ENCODE peak calls at places on chromosomes 13 and 19, in seven cellular contexts. J is endothelial cell of umbilical vein, C is sigmoid colon, K is Peyer's patch, D is HCT116, I is uterus, Q is transverse colon. Y is an unnamed sample.

GRCh38 chr19:10848208-10848843 is at the start of gene C19orf38:
- DNase-seq in J (no peak), C (no peak), K (no peak), D (no peak), I (no peak), Q (no peak), Y (no peak)

GRCh38 chr13:35957996-35958395 is 173.2 kb downstream of the DCLK1 start:
- DNase-seq in J (no peak), C (no peak), K (no peak), D (no peak), I (no peak), Q (no peak), Y (no peak)

GRCh38 chr13:37476874-37477273 is 121.7 kb downstream of the POSTN start:
- DNase-seq in J (no peak), C (no peak), K (no peak), D (no peak), I (no peak), Q (no peak), Y (no peak)

GRCh38 chr13:26254583-26255102 is 714 bp downstream of the CDK8 start:
- DNase-seq in J (peak), C (peak), K (peak), D (no peak), I (peak), Q (peak), Y (peak)

GRCh38 chr13:32883501-32883900 is 132.7 kb upstream of the KL start:
- DNase-seq in J (no peak), C (no peak), K (no peak), D (no peak), I (peak), Q (no peak), Y (peak)

GRCh38 chr13:60182907-60183306 is 19.2 kb upstream of the DIAPH3 start:
- DNase-seq in J (no peak), C (no peak), K (no peak), D (no peak), I (no peak), Q (no peak), Y (no peak)

GRCh38 chr19:33795370-33796163 is 1.1 kb upstream of the KCTD15 start:
- DNase-seq in J (peak), C (peak), K (peak), D (no peak), I (peak), Q (peak), Y (peak)

GRCh38 chr13:43935878-43936277 is 56.2 kb downstream of the LACC1 start:
- DNase-seq in J (no peak), C (no peak), K (no peak), D (no peak), I (no peak), Q (no peak), Y (no peak)

GRCh38 chr19:58261968-58262921 is 16.5 kb upstream of the ZNF8 start:
- DNase-seq in J (no peak), C (no peak), K (no peak), D (no peak), I (no peak), Q (no peak), Y (no peak)

GRCh38 chr19:294819-295686 is 3.9 kb upstream of the PLPP2 start:
- DNase-seq in J (no peak), C (no peak), K (peak), D (no peak), I (peak), Q (peak), Y (no peak)

GRCh38 chr13:20495087-20496023 is 30.3 kb downstream of the CRYL1 start:
- DNase-seq in J (peak), C (no peak), K (no peak), D (peak), I (peak), Q (peak), Y (peak)

GRCh38 chr19:29515706-29516357 is 10.0 kb upstream of the VSTM2B start:
- DNase-seq in J (no peak), C (no peak), K (peak), D (no peak), I (no peak), Q (no peak), Y (no peak)

GRCh38 chr13:42492372-42492920 is 81.5 kb upstream of the TNFSF11 start:
- DNase-seq in J (no peak), C (no peak), K (no peak), D (no peak), I (no peak), Q (no peak), Y (no peak)

GRCh38 chr13:77207943-77208342 is 119.0 kb downstream of the MYCBP2 start:
- DNase-seq in J (peak), C (no peak), K (no peak), D (no peak), I (no peak), Q (no peak), Y (no peak)

GRCh38 chr19:940591-941291 is 14.9 kb downstream of the ARID3A start:
- DNase-seq in J (peak), C (peak), K (peak), D (no peak), I (peak), Q (peak), Y (peak)

GRCh38 chr19:54137913-54138776 is 583 bp downstream of the CNOT3 start:
- DNase-seq in J (no peak), C (no peak), K (no peak), D (no peak), I (no peak), Q (peak), Y (no peak)

GRCh38 chr13:44470623-44471562 is 97.3 kb downstream of the SERP2 start:
- DNase-seq in J (peak), C (no peak), K (no peak), D (peak), I (no peak), Q (no peak), Y (no peak)

GRCh38 chr13:65999441-65999840 is 1230.7 kb downstream of the PCDH9 start:
- DNase-seq in J (no peak), C (no peak), K (no peak), D (no peak), I (no peak), Q (no peak), Y (no peak)

GRCh38 chr19:18053571-18054219 is 33.0 kb downstream of the IL12RB1 start:
- DNase-seq in J (no peak), C (no peak), K (no peak), D (no peak), I (no peak), Q (no peak), Y (no peak)

GRCh38 chr13:112879283-112879833 is 89.7 kb upstream of the MCF2L start:
- DNase-seq in J (no peak), C (peak), K (peak), D (no peak), I (no peak), Q (no peak), Y (no peak)

GRCh38 chr19:2167896-2168618 is 4.3 kb downstream of the DOT1L start:
- DNase-seq in J (peak), C (peak), K (peak), D (no peak), I (peak), Q (peak), Y (no peak)

DNA sequence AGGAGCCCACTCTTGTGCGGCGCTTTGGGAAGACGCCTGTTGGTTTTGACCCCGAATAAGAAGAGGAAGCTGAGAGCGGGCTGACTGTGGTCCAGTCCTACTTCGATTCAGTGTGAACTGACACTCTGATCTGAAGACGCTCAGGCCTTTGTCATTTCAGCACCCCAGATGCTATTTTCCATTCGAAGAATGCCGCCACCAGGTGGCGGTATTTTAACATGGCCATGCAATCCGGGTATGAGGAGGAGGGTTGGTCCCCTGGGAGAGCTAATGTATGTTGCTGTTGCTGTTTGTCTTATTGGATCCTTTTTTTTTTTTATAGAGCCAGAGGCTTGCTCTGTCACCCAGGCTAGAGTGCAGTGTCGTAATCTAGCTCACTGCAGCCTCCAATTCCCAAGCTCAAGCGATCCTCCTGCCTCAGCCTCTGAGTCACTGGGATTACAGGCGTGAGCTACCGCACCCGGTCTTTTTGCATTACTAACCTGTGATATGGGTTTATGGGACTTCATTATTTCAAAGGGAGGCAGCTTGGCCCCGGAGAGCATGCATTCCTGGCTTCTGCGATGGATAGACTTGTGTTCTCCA is 803 bp upstream of the TIMM44 start:
- DNase-seq in J (peak), C (peak), K (peak), D (peak), I (peak), Q (peak), Y (peak)
- TF ChIP-seq POLR2A in J (peak), C (no peak), K (no peak), D (no peak), I (no peak), Q (no peak), Y (no peak)

DNA sequence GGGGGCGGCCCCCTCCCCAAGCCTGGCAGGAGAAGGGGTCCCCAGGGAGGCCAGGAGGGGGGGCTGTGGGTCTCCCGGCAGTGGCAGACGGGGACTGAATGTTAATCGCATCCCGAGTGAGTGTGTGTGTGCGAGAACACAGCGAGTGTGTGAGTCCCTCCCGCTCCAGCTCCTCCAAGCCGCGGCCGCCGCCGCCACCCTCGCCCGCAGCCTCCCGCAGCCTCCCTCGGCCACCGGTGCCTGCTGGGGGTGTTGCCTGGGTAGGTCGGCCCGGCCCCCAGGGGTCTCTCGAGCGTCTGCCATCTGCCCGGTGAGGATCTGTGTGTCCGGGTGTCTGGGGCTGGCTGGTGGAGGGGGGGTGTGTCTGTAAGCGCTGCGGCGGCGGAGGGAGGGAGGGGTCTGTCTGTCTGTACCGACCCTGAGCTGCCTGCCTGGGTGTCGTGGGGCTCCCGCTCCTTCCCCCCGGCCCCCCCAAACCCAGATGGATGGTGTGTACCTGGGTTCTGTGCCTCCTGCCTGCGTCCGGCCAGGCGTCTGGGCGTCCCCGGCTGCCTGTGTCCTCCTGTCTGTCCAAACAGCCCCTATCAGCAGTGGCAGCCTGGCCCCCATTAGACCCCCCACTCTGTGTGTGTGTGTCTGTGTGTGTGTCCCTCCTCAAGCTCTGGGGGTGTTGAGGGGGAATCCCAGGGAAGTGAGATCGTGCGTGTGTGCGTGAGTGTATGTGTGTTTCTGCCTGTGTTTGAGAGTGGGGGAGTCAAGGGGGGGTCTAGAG is at the start of gene GRIN2D:
- DNase-seq in J (peak), C (peak), K (peak), D (no peak), I (no peak), Q (peak), Y (no peak)
- H3K4me3 ChIP-seq in J (no peak), C (no peak), K (no peak), D (peak), I (no peak), Q (peak), Y (no peak)

GRCh38 chr19:41322451-41322850 is 12.5 kb downstream of the CCDC97 start:
- DNase-seq in J (no peak), C (no peak), K (no peak), D (no peak), I (peak), Q (no peak), Y (no peak)
- H3K27ac ChIP-seq in J (peak), C (peak), K (peak), D (no peak), I (peak), Q (peak), Y (peak)

DNA sequence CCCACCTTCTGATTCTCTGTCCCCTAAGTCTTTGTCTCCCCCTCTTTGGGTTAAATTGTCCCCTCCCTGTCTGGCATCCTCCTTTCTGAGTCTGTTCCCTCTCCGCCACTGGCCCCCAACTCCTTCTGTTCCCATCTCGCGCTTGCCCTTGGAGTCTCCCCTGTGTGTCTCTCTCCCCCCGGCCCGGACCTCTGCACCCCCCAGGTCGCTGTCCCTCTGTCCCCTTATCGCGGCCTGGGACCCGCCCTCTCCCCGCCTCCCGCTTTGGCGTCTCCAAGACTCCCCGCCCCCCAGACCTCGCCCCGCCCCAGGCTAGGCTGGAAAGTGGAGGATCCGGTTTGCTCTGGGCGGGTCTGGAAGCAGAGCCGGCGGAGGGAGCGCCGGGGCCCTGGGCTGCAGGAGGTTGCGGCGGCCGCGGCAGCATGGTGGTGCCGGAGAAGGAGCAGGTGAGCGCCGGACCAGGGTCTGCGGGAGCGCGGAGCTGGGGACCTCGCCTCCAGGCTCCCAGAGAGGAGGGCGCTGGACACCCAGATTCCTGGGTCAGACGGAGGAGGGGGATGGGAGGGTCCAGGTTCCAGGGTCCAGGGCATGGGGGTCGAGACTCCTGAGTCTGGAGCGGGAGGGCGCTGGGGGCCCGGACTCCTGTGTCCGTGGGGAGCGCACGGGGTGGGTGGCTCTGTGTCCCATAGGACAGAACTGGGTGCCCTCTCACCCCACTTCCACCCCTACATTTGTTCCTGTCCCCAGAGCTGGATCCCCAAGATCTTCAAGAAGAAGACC is at the start of gene TRPM4:
- DNase-seq in J (peak), C (peak), K (peak), D (peak), I (peak), Q (peak), Y (peak)
- TF ChIP-seq POLR2A in J (peak), C (peak), K (peak), D (peak), I (peak), Q (peak), Y (no peak)

DNA sequence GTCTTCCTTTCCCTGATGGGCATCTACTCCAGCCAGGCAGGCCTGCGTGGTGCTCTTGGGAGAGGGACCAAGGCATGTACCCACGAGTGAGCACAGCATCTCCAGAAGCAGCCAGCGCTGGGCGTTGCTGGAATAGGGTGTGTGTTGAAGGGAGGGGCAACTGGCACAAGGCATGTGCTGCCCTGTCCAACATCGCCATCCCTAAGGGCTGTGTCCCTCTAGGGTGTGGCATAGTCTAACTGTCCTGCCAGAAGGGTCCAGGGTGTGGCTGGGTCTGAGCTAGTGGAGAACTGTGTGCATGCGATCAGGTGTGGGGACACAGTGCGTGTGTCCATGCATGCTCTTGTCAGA is 2.8 kb downstream of the NOTCH3 start:
- DNase-seq in J (no peak), C (no peak), K (no peak), D (no peak), I (no peak), Q (peak), Y (no peak)
- H3K4me3 ChIP-seq in J (no peak), C (no peak), K (no peak), D (no peak), I (no peak), Q (no peak), Y (no peak)

GRCh38 chr19:46499692-46500091 is 4.0 kb upstream of the PNMA8B start:
- DNase-seq in J (no peak), C (no peak), K (no peak), D (no peak), I (no peak), Q (no peak), Y (no peak)

GRCh38 chr19:46502891-46503290 is 7.2 kb upstream of the PNMA8B start:
- DNase-seq in J (no peak), C (no peak), K (no peak), D (no peak), I (no peak), Q (no peak), Y (no peak)

GRCh38 chr19:46508206-46508605 is 12.5 kb upstream of the PNMA8B start:
- DNase-seq in J (no peak), C (no peak), K (no peak), D (no peak), I (no peak), Q (no peak), Y (no peak)

GRCh38 chr19:46503848-46504453 is 8.3 kb upstream of the PNMA8B start:
- DNase-seq in J (no peak), C (no peak), K (no peak), D (no peak), I (no peak), Q (no peak), Y (no peak)
- H3K27ac ChIP-seq in J (no peak), C (no peak), K (no peak), D (no peak), I (no peak), Q (no peak), Y (no peak)

GRCh38 chr13:52922961-52923360 is 74.5 kb upstream of the PCDH8 start:
- DNase-seq in J (no peak), C (no peak), K (no peak), D (no peak), I (no peak), Q (no peak), Y (no peak)

GRCh38 chr13:52924241-52925148 is 76.1 kb upstream of the PCDH8 start:
- DNase-seq in J (no peak), C (no peak), K (no peak), D (no peak), I (no peak), Q (no peak), Y (no peak)

GRCh38 chr13:52926971-52927370 is 78.5 kb upstream of the PCDH8 start:
- DNase-seq in J (no peak), C (no peak), K (no peak), D (no peak), I (no peak), Q (no peak), Y (no peak)

GRCh38 chr13:52925775-52926285 is 77.4 kb upstream of the PCDH8 start:
- DNase-seq in J (no peak), C (no peak), K (no peak), D (no peak), I (no peak), Q (no peak), Y (no peak)

DNA sequence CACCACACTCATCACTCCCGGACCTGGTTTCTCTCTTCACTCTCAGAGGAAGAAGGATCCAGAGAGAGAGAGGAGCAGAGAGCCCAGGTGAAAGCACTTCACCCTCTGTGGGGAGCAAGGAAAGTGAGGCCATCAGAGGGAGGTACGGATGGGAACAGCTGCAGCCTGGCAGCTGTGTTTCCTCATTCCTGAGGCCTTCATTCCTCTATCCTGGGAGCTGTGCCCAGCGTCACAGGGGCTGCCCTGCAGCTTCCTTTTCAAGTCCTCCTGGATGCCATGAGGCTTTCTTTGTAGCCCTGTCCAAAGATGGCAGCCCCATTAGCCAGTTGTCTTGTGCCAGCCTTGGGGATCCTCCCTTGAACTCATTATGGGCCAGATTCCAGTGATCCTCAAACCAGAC is 76.8 kb upstream of the PCDH8 start:
- DNase-seq in J (no peak), C (no peak), K (no peak), D (no peak), I (no peak), Q (no peak), Y (no peak)
- TF ChIP-seq POLR2A in J (no peak), C (no peak), K (no peak), D (no peak), I (no peak), Q (no peak), Y (no peak)

DNA sequence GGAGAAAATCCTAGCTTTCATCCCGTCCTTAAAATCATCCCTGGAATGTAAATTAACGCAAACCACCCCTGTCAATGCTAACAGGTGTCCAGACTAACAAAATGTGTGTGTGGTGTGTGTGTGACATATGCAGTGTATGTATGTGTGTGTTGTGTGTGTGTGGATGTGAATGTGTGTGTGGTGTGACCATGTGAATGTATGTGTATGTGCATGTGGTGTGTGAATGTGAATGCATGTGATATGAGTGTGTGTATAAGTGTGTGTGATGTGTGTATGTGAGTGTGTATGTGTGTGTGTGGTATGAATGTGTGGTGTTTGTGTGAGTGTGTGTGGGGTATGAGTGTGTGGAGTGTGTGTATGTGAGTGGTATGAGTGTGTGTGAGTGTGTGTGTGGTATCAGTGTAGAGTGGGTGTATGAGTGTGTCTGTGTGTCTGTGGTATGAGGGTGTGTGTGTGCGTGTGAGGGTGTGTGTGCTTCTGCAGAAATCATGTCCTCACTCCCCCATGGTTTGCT is 190.8 kb downstream of the TEX29 start:
- DNase-seq in J (no peak), C (no peak), K (no peak), D (no peak), I (no peak), Q (no peak), Y (no peak)
- H3K4me3 ChIP-seq in J (no peak), C (no peak), K (no peak), D (no peak), I (no peak), Q (no peak), Y (no peak)

Y was measured in ovary.